ENCODE peak calls at places on chromosomes 12 and 14, in nine cellular contexts. M is IMR-90, Y is sigmoid colon, Z is A549, S is stomach, I is thyroid gland, B is ovary, R is esophagus squamous epithelium, D is endothelial cell of umbilical vein. T is an unnamed sample.

GRCh38 chr12:96327889-96328288 is 72.3 kb downstream of the CDK17 start:
- DNase-seq in B (no peak), M (no peak), Z (no peak), S (no peak), D (no peak), I (no peak), Y (no peak), R (no peak), T (no peak)

GRCh38 chr12:106226884-106227640 is 20.8 kb downstream of the CKAP4 start:
- DNase-seq in I (no peak), B (no peak), Y (no peak), S (no peak), R (no peak), D (peak), M (peak), Z (peak), T (peak)

GRCh38 chr14:92945959-92946846 is 23.3 kb downstream of the CHGA start:
- DNase-seq in B (no peak), Y (peak), S (peak), D (peak), I (peak), Z (peak), M (peak), R (peak), T (peak)

GRCh38 chr12:11798856-11799530 is 149.5 kb downstream of the ETV6 start:
- DNase-seq in Z (no peak), R (no peak), S (no peak), D (peak), B (no peak), I (no peak), M (peak), Y (no peak), T (no peak)

GRCh38 chr12:8057839-8058238 is 8.3 kb downstream of the C3AR1 start:
- DNase-seq in S (no peak), Z (no peak), D (no peak), B (no peak), I (no peak), M (peak), R (no peak), Y (no peak), T (no peak)

GRCh38 chr14:74542056-74542685 is 48.6 kb downstream of the ISCA2 start:
- DNase-seq in M (no peak), Y (no peak), B (no peak), I (no peak), D (no peak), Z (no peak), S (no peak), R (no peak), T (no peak)

GRCh38 chr12:52909256-52909655 is 4.4 kb upstream of the KRT8 start:
- DNase-seq in Y (no peak), M (no peak), B (no peak), D (no peak), I (no peak), Z (no peak), R (no peak), S (no peak), T (no peak)

GRCh38 chr14:75334191-75335051 is 55.8 kb downstream of the FOS start:
- DNase-seq in M (peak), R (no peak), Z (no peak), B (no peak), S (peak), D (no peak), I (peak), Y (peak), T (peak)

GRCh38 chr12:98185606-98186005 is 329.8 kb upstream of the TMPO start:
- DNase-seq in Z (no peak), Y (no peak), I (no peak), M (peak), S (no peak), D (no peak), R (no peak), B (no peak), T (no peak)

GRCh38 chr12:65868133-65868705 is 43.9 kb downstream of the HMGA2 start:
- DNase-seq in B (no peak), Z (no peak), Y (no peak), R (no peak), S (no peak), D (peak), I (no peak), M (peak), T (no peak)

GRCh38 chr14:57382283-57382682 is 8.1 kb upstream of the NAA30 start:
- DNase-seq in Y (no peak), S (no peak), B (no peak), Z (no peak), D (peak), M (peak), R (no peak), I (no peak), T (no peak)

GRCh38 chr12:66035289-66035961 is 95.1 kb downstream of the LLPH start:
- DNase-seq in D (peak), B (no peak), S (no peak), R (no peak), Z (peak), Y (no peak), M (peak), I (no peak), T (no peak)

GRCh38 chr12:46711756-46712155 is 114.0 kb downstream of the SLC38A4 start:
- DNase-seq in Y (no peak), D (no peak), S (no peak), M (peak), B (no peak), R (no peak), I (no peak), Z (no peak), T (no peak)

GRCh38 chr12:103043531-103044445 is 86.3 kb downstream of the ASCL1 start:
- DNase-seq in Z (no peak), D (no peak), I (no peak), Y (no peak), R (no peak), S (no peak), B (no peak), M (no peak), T (no peak)

GRCh38 chr14:44135972-44136371 is 371.1 kb downstream of the FSCB start:
- DNase-seq in D (no peak), M (no peak), S (no peak), Y (no peak), Z (no peak), I (no peak), B (no peak), R (no peak), T (no peak)

GRCh38 chr12:53219956-53220856 is 11.8 kb downstream of the RARG start:
- DNase-seq in I (peak), Z (peak), S (peak), D (peak), B (peak), Y (peak), R (peak), M (peak), T (no peak)

GRCh38 chr14:71739273-71739990 is 192.8 kb upstream of the RGS6 start:
- DNase-seq in Y (no peak), I (no peak), Z (peak), S (no peak), M (peak), B (no peak), D (peak), R (no peak), T (no peak)

GRCh38 chr12:58008658-58009057 is 67.3 kb downstream of the ATP23 start:
- DNase-seq in M (no peak), Z (no peak), I (no peak), Y (no peak), S (no peak), D (peak), R (no peak), B (no peak), T (no peak)

GRCh38 chr12:64663019-64663418 is 52.7 kb downstream of the RASSF3 start:
- DNase-seq in Z (no peak), B (no peak), I (no peak), S (no peak), Y (no peak), M (no peak), R (no peak), D (no peak), T (no peak)

GRCh38 chr12:64669270-64669842 is 59.1 kb downstream of the RASSF3 start:
- DNase-seq in M (peak), Z (no peak), D (peak), S (peak), B (peak), Y (peak), R (no peak), I (peak), T (no peak)

GRCh38 chr12:64670039-64670438 is 59.7 kb downstream of the RASSF3 start:
- DNase-seq in Z (no peak), S (no peak), R (no peak), Y (no peak), D (peak), I (no peak), M (no peak), B (no peak), T (no peak)

GRCh38 chr12:64665506-64665905 is 55.2 kb downstream of the RASSF3 start:
- DNase-seq in I (peak), D (peak), Z (no peak), B (no peak), R (no peak), Y (no peak), M (no peak), S (no peak), T (no peak)

DNA sequence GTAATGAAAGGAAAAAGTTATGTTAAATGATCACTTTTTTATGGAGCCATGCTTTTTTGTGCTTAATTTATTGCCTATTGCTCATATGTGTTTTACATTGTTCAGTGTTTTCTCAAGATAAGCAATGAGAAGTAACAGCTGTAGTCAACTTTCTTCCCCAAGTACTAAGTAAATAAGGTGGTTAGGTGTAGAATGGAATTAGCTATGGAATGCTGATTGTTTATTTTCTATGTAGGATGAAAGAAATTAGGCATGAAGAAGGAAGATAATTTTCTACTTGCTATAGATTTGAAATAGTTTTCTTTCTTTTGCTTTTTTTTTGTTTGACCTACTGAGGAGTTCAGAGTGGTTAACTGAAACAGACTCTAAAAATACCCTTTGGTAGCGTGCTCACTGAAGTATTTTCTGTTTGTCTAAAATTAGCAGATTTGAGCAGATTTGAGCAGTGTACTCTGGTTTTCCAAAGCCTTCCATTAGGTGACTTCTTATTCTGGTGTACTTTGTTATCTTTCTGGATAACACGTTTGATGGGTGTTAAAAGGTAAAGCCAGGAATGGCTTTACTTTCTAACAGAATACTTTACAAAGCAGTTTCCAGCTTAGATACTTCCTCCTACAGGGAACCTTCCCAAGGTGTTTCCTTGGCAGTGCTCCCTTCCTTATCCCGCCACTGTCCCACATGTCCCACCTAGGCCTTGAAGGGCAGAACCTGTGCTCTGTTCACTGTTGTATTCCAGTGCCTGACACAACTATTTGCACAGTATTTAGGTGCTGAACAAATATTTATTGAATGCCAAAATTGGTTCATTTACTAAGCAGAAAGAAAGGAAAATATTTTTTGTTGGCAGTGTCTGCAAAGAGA is 56.0 kb downstream of the RASSF3 start:
- DNase-seq in Z (no peak), D (peak), B (no peak), Y (no peak), R (no peak), M (peak), S (no peak), I (no peak), T (no peak)
- H3K4me3 ChIP-seq in Z (no peak), D (no peak), B (no peak), Y (no peak), R (no peak), M (no peak), S (peak), I (no peak), T (no peak)

GRCh38 chr12:56267443-56268071 is 815 bp downstream of the COQ10A start:
- DNase-seq in I (peak), B (no peak), R (no peak), Y (peak), M (no peak), Z (no peak), D (no peak), S (no peak), T (no peak)

GRCh38 chr12:56261503-56262230 is 3.5 kb upstream of the ANKRD52 start:
- DNase-seq in M (peak), I (no peak), S (no peak), R (no peak), Z (peak), Y (no peak), B (no peak), D (no peak), T (no peak)

GRCh38 chr12:56271031-56271430 is 4.3 kb downstream of the COQ10A start:
- DNase-seq in R (no peak), Y (no peak), D (peak), Z (peak), B (no peak), S (no peak), I (no peak), M (peak), T (no peak)

GRCh38 chr12:56260921-56261320 is 2.7 kb upstream of the ANKRD52 start:
- DNase-seq in D (no peak), S (no peak), B (no peak), M (no peak), R (no peak), I (no peak), Z (no peak), Y (no peak), T (no peak)

GRCh38 chr12:56266634-56267442 is at the start of gene COQ10A:
- DNase-seq in I (peak), S (peak), B (peak), Z (peak), M (peak), Y (peak), R (peak), D (peak), T (peak)
- TF ChIP-seq POLR2A in I (peak), S (no peak), B (peak), Z (peak), M (peak), Y (peak), R (peak), D (peak), T (no peak)

GRCh38 chr12:79482323-79482722 is 208.4 kb downstream of the PAWR start:
- DNase-seq in Z (no peak), D (no peak), Y (no peak), R (no peak), M (no peak), S (no peak), B (no peak), I (peak), T (no peak)

GRCh38 chr12:79482921-79483320 is 207.8 kb downstream of the PAWR start:
- DNase-seq in R (no peak), S (no peak), D (no peak), Z (no peak), M (no peak), B (no peak), I (no peak), Y (no peak), T (no peak)

DNA sequence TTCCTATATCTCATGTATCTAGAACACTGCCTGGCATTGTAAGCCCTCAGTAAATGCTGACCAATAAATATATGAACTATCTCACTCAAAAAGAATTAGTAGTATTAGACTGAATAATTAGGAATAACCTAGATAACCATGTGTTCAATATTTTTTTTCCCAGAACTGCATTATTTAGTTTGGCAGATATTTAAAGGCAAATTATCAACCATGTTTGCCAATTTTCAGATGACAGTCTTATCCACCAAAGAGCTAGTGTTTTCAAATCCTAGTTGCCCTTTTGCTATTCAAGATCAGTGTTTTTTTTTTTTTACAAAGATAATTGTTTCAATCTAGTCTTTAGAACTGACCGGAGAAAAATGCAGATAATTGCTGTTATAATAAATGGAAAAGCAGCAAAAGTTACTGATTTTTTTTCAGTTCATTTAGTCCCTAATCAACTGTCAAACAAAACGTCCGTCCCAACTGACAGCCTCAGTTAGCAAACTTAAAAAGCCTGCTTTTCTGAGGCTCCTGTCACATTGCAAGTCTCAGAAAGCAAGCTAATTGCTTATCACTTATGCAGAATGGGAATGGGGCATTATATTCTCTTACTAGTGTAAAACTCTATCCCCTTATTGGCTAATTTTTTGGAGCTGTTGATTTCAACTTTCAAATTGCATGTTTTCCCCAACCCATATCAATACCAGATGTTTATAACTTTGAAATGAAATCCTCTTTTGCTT is 203.2 kb downstream of the PAWR start:
- DNase-seq in S (no peak), B (no peak), M (no peak), R (no peak), D (no peak), I (no peak), Y (no peak), Z (no peak), T (no peak)
- TF ChIP-seq CTCF in S (no peak), B (no peak), M (no peak), R (no peak), D (no peak), I (no peak), Y (no peak), Z (no peak), T (no peak)

DNA sequence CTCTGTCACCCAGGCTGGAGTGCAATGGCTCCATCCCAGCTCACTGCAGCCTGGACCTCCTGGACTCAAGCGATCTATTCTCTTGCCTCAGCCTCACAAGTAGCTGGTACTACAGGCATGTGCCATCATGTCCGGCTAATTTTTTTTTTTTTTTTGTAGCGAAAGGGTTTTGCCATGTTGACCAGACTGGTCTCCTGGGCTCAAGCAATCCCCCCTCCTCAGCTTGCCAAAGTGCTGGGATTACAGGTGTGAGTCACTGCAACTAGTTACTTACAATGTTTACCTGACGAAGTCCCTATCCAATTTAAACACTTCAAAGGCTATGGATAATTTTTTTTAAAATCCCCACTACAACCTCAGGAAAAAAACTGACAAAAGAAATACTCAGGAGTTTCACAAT is 1.8 kb downstream of the KRR1 start:
- DNase-seq in M (no peak), S (no peak), I (no peak), Y (no peak), D (no peak), B (no peak), Z (no peak), R (no peak), T (no peak)
- H3K4me3 ChIP-seq in M (no peak), S (no peak), I (no peak), Y (no peak), D (no peak), B (no peak), Z (no peak), R (peak), T (no peak)

DNA sequence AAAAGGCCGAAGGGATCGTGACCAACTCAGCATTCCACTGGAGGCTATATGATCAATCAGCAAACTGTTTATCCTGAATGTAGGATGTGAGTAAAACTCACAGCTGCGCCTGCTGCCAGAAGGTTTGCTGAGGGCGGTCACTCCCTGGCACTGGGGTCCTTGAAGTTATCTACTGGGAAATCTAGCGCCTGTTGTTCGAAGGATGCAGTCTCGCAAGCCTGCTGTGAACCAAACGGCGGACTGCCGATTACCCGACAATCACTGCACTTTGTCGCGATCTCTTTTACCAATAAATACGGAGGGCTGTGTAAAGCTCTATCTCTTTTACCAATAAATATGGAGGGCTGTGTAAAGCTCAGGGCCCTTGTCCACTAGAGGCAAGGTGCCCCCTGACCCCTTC is 12.9 kb downstream of the DDX51 start:
- DNase-seq in B (no peak), S (no peak), R (no peak), Z (no peak), Y (peak), M (no peak), I (no peak), D (no peak), T (no peak)
- TF ChIP-seq POLR2A in B (no peak), S (no peak), R (no peak), Z (no peak), Y (no peak), M (no peak), I (no peak), D (no peak), T (no peak)

DNA sequence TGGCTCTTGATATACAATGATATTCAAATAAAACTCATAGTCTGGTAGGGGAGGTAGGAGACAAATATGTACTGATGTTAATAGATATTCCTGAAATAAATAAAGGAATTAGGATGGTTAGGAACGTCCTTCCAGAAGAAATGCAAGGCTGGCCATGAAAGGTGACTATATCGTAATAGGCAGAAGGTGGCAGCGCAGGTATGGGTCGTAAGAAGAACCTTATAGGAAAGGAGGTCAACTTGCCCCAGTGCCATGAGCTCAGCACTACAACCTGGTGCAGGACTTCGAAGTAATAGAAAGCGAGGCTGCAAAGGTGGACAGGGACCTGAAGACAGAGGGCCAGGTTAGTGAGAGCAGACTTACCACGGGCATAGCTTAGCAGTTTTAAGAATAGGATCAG is 55.3 kb upstream of the FGD4 start:
- DNase-seq in I (no peak), M (no peak), B (no peak), D (no peak), S (no peak), R (no peak), Y (no peak), Z (no peak), T (no peak)
- TF ChIP-seq CTCF in I (no peak), M (no peak), B (no peak), D (no peak), S (no peak), R (no peak), Y (no peak), Z (peak), T (no peak)

DNA sequence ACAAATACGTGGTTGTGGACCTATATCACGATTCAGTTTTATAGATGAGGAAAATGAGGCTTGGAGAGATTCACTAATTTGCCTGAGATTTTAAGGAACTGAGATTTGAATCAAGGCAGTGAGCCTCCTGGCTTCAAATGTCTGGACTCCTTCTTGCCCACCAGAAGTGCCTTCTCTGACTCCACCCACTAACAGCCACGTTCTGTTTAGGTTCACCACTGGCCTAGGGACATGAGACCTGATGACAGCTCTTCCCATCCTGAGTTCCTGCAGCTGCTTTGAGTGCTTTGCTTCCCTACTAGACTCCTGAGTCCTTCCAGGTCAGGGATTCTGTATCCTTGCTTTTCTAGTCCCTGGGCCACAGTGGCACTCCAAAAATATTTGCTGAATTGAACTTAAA is 57.1 kb downstream of the PLBD1 start:
- DNase-seq in Z (no peak), B (no peak), D (no peak), R (no peak), I (no peak), S (no peak), Y (no peak), M (no peak), T (no peak)
- H3K4me3 ChIP-seq in Z (no peak), B (no peak), D (no peak), R (no peak), I (no peak), S (no peak), Y (no peak), M (no peak), T (no peak)